ENCODE peak calls at places on chromosomes 2 and 18, in seven cellular contexts. One of them, this sample, is unnamed.

GRCh38 chr2:1553671-1554295 is 140.5 kb downstream of the TPO start:
- DNase-seq in Peyer's patch: peak
- DNase-seq in naive thymus-derived CD8-positive, alpha-beta T cell: no peak
- DNase-seq in activated CD4-positive, alpha-beta T cell treated with anti-CD3 and anti-CD28 coated beads, Interleukin-2, amount 50 U/mL, for 48 hours: no peak
- DNase-seq in NCI-H1092 treated with DMSO at 0.1 percent for 48 hours: no peak
- DNase-seq in NCI-H146: no peak
- DNase-seq in COR-L47: no peak
- DNase-seq in this sample: no peak

GRCh38 chr2:52904511-52904910 is 863.1 kb upstream of the CHAC2 start:
- DNase-seq in naive thymus-derived CD8-positive, alpha-beta T cell: no peak
- DNase-seq in Peyer's patch: no peak
- DNase-seq in NCI-H146: no peak
- DNase-seq in COR-L47: no peak
- DNase-seq in NCI-H1092 treated with DMSO at 0.1 percent for 48 hours: no peak
- DNase-seq in activated CD4-positive, alpha-beta T cell treated with anti-CD3 and anti-CD28 coated beads, Interleukin-2, amount 50 U/mL, for 48 hours: no peak
- DNase-seq in this sample: no peak

GRCh38 chr2:119367472-119368099 is 809 bp downstream of the DBI start:
- DNase-seq in COR-L47: peak
- DNase-seq in NCI-H1092 treated with DMSO at 0.1 percent for 48 hours: peak
- DNase-seq in NCI-H146: peak
- DNase-seq in activated CD4-positive, alpha-beta T cell treated with anti-CD3 and anti-CD28 coated beads, Interleukin-2, amount 50 U/mL, for 48 hours: peak
- DNase-seq in naive thymus-derived CD8-positive, alpha-beta T cell: peak
- DNase-seq in Peyer's patch: peak
- DNase-seq in this sample: no peak

GRCh38 chr18:37565985-37566478 is 434 bp upstream of the CELF4 start:
- DNase-seq in Peyer's patch: no peak
- DNase-seq in NCI-H1092 treated with DMSO at 0.1 percent for 48 hours: peak
- DNase-seq in naive thymus-derived CD8-positive, alpha-beta T cell: no peak
- DNase-seq in NCI-H146: peak
- DNase-seq in COR-L47: peak
- DNase-seq in activated CD4-positive, alpha-beta T cell treated with anti-CD3 and anti-CD28 coated beads, Interleukin-2, amount 50 U/mL, for 48 hours: no peak
- DNase-seq in this sample: peak

GRCh38 chr18:69674921-69675405 is 272.7 kb downstream of the CD226 start:
- DNase-seq in activated CD4-positive, alpha-beta T cell treated with anti-CD3 and anti-CD28 coated beads, Interleukin-2, amount 50 U/mL, for 48 hours: no peak
- DNase-seq in NCI-H1092 treated with DMSO at 0.1 percent for 48 hours: no peak
- DNase-seq in COR-L47: no peak
- DNase-seq in naive thymus-derived CD8-positive, alpha-beta T cell: no peak
- DNase-seq in NCI-H146: peak
- DNase-seq in Peyer's patch: no peak
- DNase-seq in this sample: peak

GRCh38 chr2:152407806-152408205 is 72.8 kb downstream of the FMNL2 start:
- DNase-seq in activated CD4-positive, alpha-beta T cell treated with anti-CD3 and anti-CD28 coated beads, Interleukin-2, amount 50 U/mL, for 48 hours: no peak
- DNase-seq in NCI-H146: no peak
- DNase-seq in NCI-H1092 treated with DMSO at 0.1 percent for 48 hours: no peak
- DNase-seq in naive thymus-derived CD8-positive, alpha-beta T cell: no peak
- DNase-seq in Peyer's patch: no peak
- DNase-seq in COR-L47: no peak
- DNase-seq in this sample: no peak

GRCh38 chr18:3604626-3605408 is 154.8 kb downstream of the TGIF1 start:
- DNase-seq in NCI-H1092 treated with DMSO at 0.1 percent for 48 hours: no peak
- DNase-seq in activated CD4-positive, alpha-beta T cell treated with anti-CD3 and anti-CD28 coated beads, Interleukin-2, amount 50 U/mL, for 48 hours: no peak
- DNase-seq in naive thymus-derived CD8-positive, alpha-beta T cell: no peak
- DNase-seq in COR-L47: no peak
- DNase-seq in Peyer's patch: no peak
- DNase-seq in NCI-H146: no peak
- DNase-seq in this sample: no peak

GRCh38 chr18:48007955-48008701 is 77.7 kb upstream of the SMAD2 start:
- DNase-seq in Peyer's patch: peak
- DNase-seq in activated CD4-positive, alpha-beta T cell treated with anti-CD3 and anti-CD28 coated beads, Interleukin-2, amount 50 U/mL, for 48 hours: peak
- DNase-seq in COR-L47: peak
- DNase-seq in naive thymus-derived CD8-positive, alpha-beta T cell: peak
- DNase-seq in NCI-H146: peak
- DNase-seq in NCI-H1092 treated with DMSO at 0.1 percent for 48 hours: peak
- DNase-seq in this sample: peak

GRCh38 chr2:44291281-44292248 is 16.3 kb downstream of the SLC3A1 start:
- DNase-seq in NCI-H146: peak
- DNase-seq in COR-L47: peak
- DNase-seq in NCI-H1092 treated with DMSO at 0.1 percent for 48 hours: peak
- DNase-seq in naive thymus-derived CD8-positive, alpha-beta T cell: no peak
- DNase-seq in activated CD4-positive, alpha-beta T cell treated with anti-CD3 and anti-CD28 coated beads, Interleukin-2, amount 50 U/mL, for 48 hours: no peak
- DNase-seq in Peyer's patch: peak
- DNase-seq in this sample: peak

GRCh38 chr2:231998046-231998445 is 36.5 kb downstream of the DIS3L2 start:
- DNase-seq in NCI-H146: no peak
- DNase-seq in COR-L47: no peak
- DNase-seq in activated CD4-positive, alpha-beta T cell treated with anti-CD3 and anti-CD28 coated beads, Interleukin-2, amount 50 U/mL, for 48 hours: no peak
- DNase-seq in Peyer's patch: no peak
- DNase-seq in naive thymus-derived CD8-positive, alpha-beta T cell: no peak
- DNase-seq in NCI-H1092 treated with DMSO at 0.1 percent for 48 hours: no peak
- DNase-seq in this sample: no peak

GRCh38 chr2:85111819-85112281 is 21.3 kb upstream of the TCF7L1 start:
- DNase-seq in NCI-H1092 treated with DMSO at 0.1 percent for 48 hours: no peak
- DNase-seq in NCI-H146: no peak
- DNase-seq in COR-L47: no peak
- DNase-seq in naive thymus-derived CD8-positive, alpha-beta T cell: no peak
- DNase-seq in activated CD4-positive, alpha-beta T cell treated with anti-CD3 and anti-CD28 coated beads, Interleukin-2, amount 50 U/mL, for 48 hours: no peak
- DNase-seq in Peyer's patch: no peak
- DNase-seq in this sample: no peak

GRCh38 chr2:115389024-115389423 is 946.6 kb downstream of the DPP10 start:
- DNase-seq in NCI-H1092 treated with DMSO at 0.1 percent for 48 hours: no peak
- DNase-seq in naive thymus-derived CD8-positive, alpha-beta T cell: no peak
- DNase-seq in activated CD4-positive, alpha-beta T cell treated with anti-CD3 and anti-CD28 coated beads, Interleukin-2, amount 50 U/mL, for 48 hours: no peak
- DNase-seq in Peyer's patch: no peak
- DNase-seq in NCI-H146: no peak
- DNase-seq in COR-L47: peak
- DNase-seq in this sample: peak

GRCh38 chr2:36413218-36413617 is 57.6 kb downstream of the CRIM1 start:
- DNase-seq in activated CD4-positive, alpha-beta T cell treated with anti-CD3 and anti-CD28 coated beads, Interleukin-2, amount 50 U/mL, for 48 hours: no peak
- DNase-seq in Peyer's patch: no peak
- DNase-seq in COR-L47: no peak
- DNase-seq in naive thymus-derived CD8-positive, alpha-beta T cell: no peak
- DNase-seq in NCI-H146: no peak
- DNase-seq in NCI-H1092 treated with DMSO at 0.1 percent for 48 hours: no peak
- DNase-seq in this sample: no peak

GRCh38 chr18:48222118-48222517 is 187.1 kb downstream of the ZBTB7C start:
- DNase-seq in NCI-H1092 treated with DMSO at 0.1 percent for 48 hours: peak
- DNase-seq in Peyer's patch: peak
- DNase-seq in NCI-H146: peak
- DNase-seq in naive thymus-derived CD8-positive, alpha-beta T cell: no peak
- DNase-seq in COR-L47: peak
- DNase-seq in activated CD4-positive, alpha-beta T cell treated with anti-CD3 and anti-CD28 coated beads, Interleukin-2, amount 50 U/mL, for 48 hours: peak
- DNase-seq in this sample: peak

GRCh38 chr2:10201201-10201600 is 78.7 kb downstream of the RRM2 start:
- DNase-seq in activated CD4-positive, alpha-beta T cell treated with anti-CD3 and anti-CD28 coated beads, Interleukin-2, amount 50 U/mL, for 48 hours: no peak
- DNase-seq in COR-L47: no peak
- DNase-seq in Peyer's patch: no peak
- DNase-seq in naive thymus-derived CD8-positive, alpha-beta T cell: no peak
- DNase-seq in NCI-H1092 treated with DMSO at 0.1 percent for 48 hours: no peak
- DNase-seq in NCI-H146: no peak
- DNase-seq in this sample: no peak

GRCh38 chr2:234694244-234695013 is 197.5 kb upstream of the ARL4C start:
- DNase-seq in Peyer's patch: no peak
- DNase-seq in activated CD4-positive, alpha-beta T cell treated with anti-CD3 and anti-CD28 coated beads, Interleukin-2, amount 50 U/mL, for 48 hours: no peak
- DNase-seq in NCI-H146: no peak
- DNase-seq in naive thymus-derived CD8-positive, alpha-beta T cell: no peak
- DNase-seq in COR-L47: no peak
- DNase-seq in NCI-H1092 treated with DMSO at 0.1 percent for 48 hours: no peak
- DNase-seq in this sample: no peak

GRCh38 chr2:46601328-46601963 is 122.1 kb downstream of the TMEM247 start:
- DNase-seq in activated CD4-positive, alpha-beta T cell treated with anti-CD3 and anti-CD28 coated beads, Interleukin-2, amount 50 U/mL, for 48 hours: no peak
- DNase-seq in NCI-H146: no peak
- DNase-seq in COR-L47: no peak
- DNase-seq in naive thymus-derived CD8-positive, alpha-beta T cell: no peak
- DNase-seq in NCI-H1092 treated with DMSO at 0.1 percent for 48 hours: no peak
- DNase-seq in Peyer's patch: no peak
- DNase-seq in this sample: no peak

GRCh38 chr2:239012228-239012627 is 164.3 kb downstream of the TWIST2 start:
- DNase-seq in Peyer's patch: peak
- DNase-seq in COR-L47: no peak
- DNase-seq in activated CD4-positive, alpha-beta T cell treated with anti-CD3 and anti-CD28 coated beads, Interleukin-2, amount 50 U/mL, for 48 hours: no peak
- DNase-seq in naive thymus-derived CD8-positive, alpha-beta T cell: no peak
- DNase-seq in NCI-H146: no peak
- DNase-seq in NCI-H1092 treated with DMSO at 0.1 percent for 48 hours: no peak
- DNase-seq in this sample: no peak

GRCh38 chr2:53500181-53500580 is 267.4 kb upstream of the CHAC2 start:
- DNase-seq in NCI-H146: no peak
- DNase-seq in activated CD4-positive, alpha-beta T cell treated with anti-CD3 and anti-CD28 coated beads, Interleukin-2, amount 50 U/mL, for 48 hours: no peak
- DNase-seq in naive thymus-derived CD8-positive, alpha-beta T cell: no peak
- DNase-seq in NCI-H1092 treated with DMSO at 0.1 percent for 48 hours: no peak
- DNase-seq in Peyer's patch: no peak
- DNase-seq in COR-L47: no peak
- DNase-seq in this sample: no peak

GRCh38 chr2:159297042-159297707 is 10.7 kb upstream of the WDSUB1 start:
- DNase-seq in NCI-H146: no peak
- DNase-seq in activated CD4-positive, alpha-beta T cell treated with anti-CD3 and anti-CD28 coated beads, Interleukin-2, amount 50 U/mL, for 48 hours: no peak
- DNase-seq in Peyer's patch: no peak
- DNase-seq in naive thymus-derived CD8-positive, alpha-beta T cell: no peak
- DNase-seq in COR-L47: no peak
- DNase-seq in NCI-H1092 treated with DMSO at 0.1 percent for 48 hours: no peak
- DNase-seq in this sample: no peak

GRCh38 chr2:214989187-214989586 is 149.2 kb downstream of the ABCA12 start:
- DNase-seq in NCI-H1092 treated with DMSO at 0.1 percent for 48 hours: no peak
- DNase-seq in naive thymus-derived CD8-positive, alpha-beta T cell: no peak
- DNase-seq in NCI-H146: no peak
- DNase-seq in activated CD4-positive, alpha-beta T cell treated with anti-CD3 and anti-CD28 coated beads, Interleukin-2, amount 50 U/mL, for 48 hours: no peak
- DNase-seq in COR-L47: no peak
- DNase-seq in Peyer's patch: no peak
- DNase-seq in this sample: no peak

This sample was measured in NCI-H2081.